ENCODE peak calls at places on chromosomes 3 and 15, in six cellular contexts. One of them, this sample, is unnamed.

GRCh38 chr3:123586966-123587365 is 2.1 kb upstream of the HACD2 start:
- DNase-seq in endothelial cell: no peak
- DNase-seq in Right ventricle myocardium inferior: no peak
- DNase-seq in activated CD4-positive, alpha-beta memory T cell treated with anti-CD3 and anti-CD28 coated beads for 36 hours: no peak
- DNase-seq in 8988T: no peak
- DNase-seq in tibial nerve: no peak
- DNase-seq in this sample: no peak

GRCh38 chr3:52570076-52570475 is 33.7 kb downstream of the UQCC5 start:
- DNase-seq in endothelial cell: no peak
- DNase-seq in Right ventricle myocardium inferior: no peak
- DNase-seq in activated CD4-positive, alpha-beta memory T cell treated with anti-CD3 and anti-CD28 coated beads for 36 hours: no peak
- DNase-seq in 8988T: no peak
- DNase-seq in tibial nerve: no peak
- DNase-seq in this sample: no peak

GRCh38 chr3:102129774-102130608 is 280.7 kb downstream of the NFKBIZ start:
- DNase-seq in endothelial cell: no peak
- DNase-seq in Right ventricle myocardium inferior: no peak
- DNase-seq in activated CD4-positive, alpha-beta memory T cell treated with anti-CD3 and anti-CD28 coated beads for 36 hours: no peak
- DNase-seq in 8988T: no peak
- DNase-seq in tibial nerve: no peak
- DNase-seq in this sample: no peak

GRCh38 chr3:171334465-171334811 is 125.8 kb downstream of the TNIK start:
- DNase-seq in endothelial cell: no peak
- DNase-seq in Right ventricle myocardium inferior: no peak
- DNase-seq in activated CD4-positive, alpha-beta memory T cell treated with anti-CD3 and anti-CD28 coated beads for 36 hours: no peak
- DNase-seq in 8988T: no peak
- DNase-seq in tibial nerve: no peak
- DNase-seq in this sample: peak

GRCh38 chr15:78049691-78050440 is 27.6 kb downstream of the TBC1D2B start:
- DNase-seq in endothelial cell: no peak
- DNase-seq in Right ventricle myocardium inferior: no peak
- DNase-seq in activated CD4-positive, alpha-beta memory T cell treated with anti-CD3 and anti-CD28 coated beads for 36 hours: peak
- DNase-seq in 8988T: no peak
- DNase-seq in tibial nerve: no peak
- DNase-seq in this sample: no peak

GRCh38 chr15:45169608-45170480 is 17.9 kb downstream of the SHF start:
- DNase-seq in endothelial cell: no peak
- DNase-seq in Right ventricle myocardium inferior: peak
- DNase-seq in activated CD4-positive, alpha-beta memory T cell treated with anti-CD3 and anti-CD28 coated beads for 36 hours: no peak
- DNase-seq in 8988T: no peak
- DNase-seq in tibial nerve: no peak
- DNase-seq in this sample: no peak

GRCh38 chr3:25297667-25298585 is 130.1 kb upstream of the RARB start:
- DNase-seq in endothelial cell: no peak
- DNase-seq in Right ventricle myocardium inferior: no peak
- DNase-seq in activated CD4-positive, alpha-beta memory T cell treated with anti-CD3 and anti-CD28 coated beads for 36 hours: no peak
- DNase-seq in 8988T: no peak
- DNase-seq in tibial nerve: no peak
- DNase-seq in this sample: no peak

GRCh38 chr3:69737396-69737795 is 1.9 kb upstream of the MITF start:
- DNase-seq in endothelial cell: no peak
- DNase-seq in Right ventricle myocardium inferior: no peak
- DNase-seq in activated CD4-positive, alpha-beta memory T cell treated with anti-CD3 and anti-CD28 coated beads for 36 hours: no peak
- DNase-seq in 8988T: no peak
- DNase-seq in tibial nerve: no peak
- DNase-seq in this sample: no peak

GRCh38 chr15:74128785-74129350 is 1.5 kb upstream of the ISLR2 start:
- DNase-seq in endothelial cell: no peak
- DNase-seq in Right ventricle myocardium inferior: no peak
- DNase-seq in activated CD4-positive, alpha-beta memory T cell treated with anti-CD3 and anti-CD28 coated beads for 36 hours: no peak
- DNase-seq in 8988T: no peak
- DNase-seq in tibial nerve: no peak
- DNase-seq in this sample: peak

GRCh38 chr3:133295199-133295901 is 104.5 kb upstream of the BFSP2 start:
- DNase-seq in endothelial cell: no peak
- DNase-seq in Right ventricle myocardium inferior: no peak
- DNase-seq in activated CD4-positive, alpha-beta memory T cell treated with anti-CD3 and anti-CD28 coated beads for 36 hours: peak
- DNase-seq in 8988T: no peak
- DNase-seq in tibial nerve: no peak
- DNase-seq in this sample: no peak

GRCh38 chr3:120559228-120560061 is 36.7 kb upstream of the NDUFB4 start:
- DNase-seq in endothelial cell: peak
- DNase-seq in Right ventricle myocardium inferior: peak
- DNase-seq in activated CD4-positive, alpha-beta memory T cell treated with anti-CD3 and anti-CD28 coated beads for 36 hours: peak
- DNase-seq in 8988T: no peak
- DNase-seq in tibial nerve: no peak
- DNase-seq in this sample: no peak

GRCh38 chr15:84924074-84924700 is 39.7 kb downstream of the SLC28A1 start:
- DNase-seq in endothelial cell: no peak
- DNase-seq in Right ventricle myocardium inferior: no peak
- DNase-seq in activated CD4-positive, alpha-beta memory T cell treated with anti-CD3 and anti-CD28 coated beads for 36 hours: no peak
- DNase-seq in 8988T: no peak
- DNase-seq in tibial nerve: no peak
- DNase-seq in this sample: no peak

GRCh38 chr15:99453646-99454045 is 112.1 kb upstream of the MEF2A start:
- DNase-seq in endothelial cell: no peak
- DNase-seq in Right ventricle myocardium inferior: no peak
- DNase-seq in activated CD4-positive, alpha-beta memory T cell treated with anti-CD3 and anti-CD28 coated beads for 36 hours: no peak
- DNase-seq in 8988T: no peak
- DNase-seq in tibial nerve: no peak
- DNase-seq in this sample: no peak

GRCh38 chr15:74392402-74392876 is 25.0 kb upstream of the CYP11A1 start:
- DNase-seq in endothelial cell: no peak
- DNase-seq in Right ventricle myocardium inferior: no peak
- DNase-seq in activated CD4-positive, alpha-beta memory T cell treated with anti-CD3 and anti-CD28 coated beads for 36 hours: no peak
- DNase-seq in 8988T: no peak
- DNase-seq in tibial nerve: no peak
- DNase-seq in this sample: no peak

GRCh38 chr3:118942651-118943050 is 92.0 kb downstream of the IGSF11 start:
- DNase-seq in endothelial cell: no peak
- DNase-seq in Right ventricle myocardium inferior: no peak
- DNase-seq in activated CD4-positive, alpha-beta memory T cell treated with anti-CD3 and anti-CD28 coated beads for 36 hours: no peak
- DNase-seq in 8988T: no peak
- DNase-seq in tibial nerve: no peak
- DNase-seq in this sample: no peak

GRCh38 chr3:9168230-9168629 is 81.2 kb downstream of the SRGAP3 start:
- DNase-seq in endothelial cell: no peak
- DNase-seq in Right ventricle myocardium inferior: no peak
- DNase-seq in activated CD4-positive, alpha-beta memory T cell treated with anti-CD3 and anti-CD28 coated beads for 36 hours: peak
- DNase-seq in 8988T: no peak
- DNase-seq in tibial nerve: no peak
- DNase-seq in this sample: no peak

GRCh38 chr3:141385386-141386079 is 17.2 kb downstream of the ZBTB38 start:
- DNase-seq in endothelial cell: no peak
- DNase-seq in Right ventricle myocardium inferior: no peak
- DNase-seq in activated CD4-positive, alpha-beta memory T cell treated with anti-CD3 and anti-CD28 coated beads for 36 hours: no peak
- DNase-seq in 8988T: no peak
- DNase-seq in tibial nerve: no peak
- DNase-seq in this sample: no peak

GRCh38 chr3:127065561-127066270 is 82.8 kb downstream of the PLXNA1 start:
- DNase-seq in endothelial cell: no peak
- DNase-seq in Right ventricle myocardium inferior: no peak
- DNase-seq in activated CD4-positive, alpha-beta memory T cell treated with anti-CD3 and anti-CD28 coated beads for 36 hours: no peak
- DNase-seq in 8988T: no peak
- DNase-seq in tibial nerve: no peak
- DNase-seq in this sample: no peak

GRCh38 chr3:13242364-13242737 is 169.1 kb upstream of the IQSEC1 start:
- DNase-seq in endothelial cell: no peak
- DNase-seq in Right ventricle myocardium inferior: no peak
- DNase-seq in activated CD4-positive, alpha-beta memory T cell treated with anti-CD3 and anti-CD28 coated beads for 36 hours: no peak
- DNase-seq in 8988T: no peak
- DNase-seq in tibial nerve: no peak
- DNase-seq in this sample: no peak

GRCh38 chr15:46251873-46252272 is 617.0 kb downstream of the SQOR start:
- DNase-seq in endothelial cell: no peak
- DNase-seq in Right ventricle myocardium inferior: no peak
- DNase-seq in activated CD4-positive, alpha-beta memory T cell treated with anti-CD3 and anti-CD28 coated beads for 36 hours: no peak
- DNase-seq in 8988T: no peak
- DNase-seq in tibial nerve: no peak
- DNase-seq in this sample: no peak

GRCh38 chr3:16060945-16061344 is 113.5 kb upstream of the GALNT15 start:
- DNase-seq in endothelial cell: no peak
- DNase-seq in Right ventricle myocardium inferior: no peak
- DNase-seq in activated CD4-positive, alpha-beta memory T cell treated with anti-CD3 and anti-CD28 coated beads for 36 hours: no peak
- DNase-seq in 8988T: no peak
- DNase-seq in tibial nerve: peak
- DNase-seq in this sample: no peak

GRCh38 chr3:169181666-169182065 is 481.8 kb downstream of the MECOM start:
- DNase-seq in endothelial cell: no peak
- DNase-seq in Right ventricle myocardium inferior: no peak
- DNase-seq in activated CD4-positive, alpha-beta memory T cell treated with anti-CD3 and anti-CD28 coated beads for 36 hours: no peak
- DNase-seq in 8988T: no peak
- DNase-seq in tibial nerve: no peak
- DNase-seq in this sample: no peak

GRCh38 chr15:66114863-66115425 is 138.6 kb downstream of the MEGF11 start:
- DNase-seq in endothelial cell: no peak
- DNase-seq in Right ventricle myocardium inferior: peak
- DNase-seq in activated CD4-positive, alpha-beta memory T cell treated with anti-CD3 and anti-CD28 coated beads for 36 hours: no peak
- DNase-seq in 8988T: no peak
- DNase-seq in tibial nerve: no peak
- DNase-seq in this sample: no peak

This sample was measured in pancreas.